ENCODE peak calls at places on chromosomes 13 and 19, in six cellular contexts. One of them, this sample, is unnamed.

GRCh38 chr19:7099597-7099921 is 30.1 kb downstream of the ZNF557 start:
- DNase-seq in PC-3: peak
- DNase-seq in nephron progenitor cell: peak
- DNase-seq in BE2C: no peak
- DNase-seq in cardiac fibroblast: no peak
- DNase-seq in stomach: no peak
- DNase-seq in this sample: no peak

GRCh38 chr19:39308531-39309304 is 11.9 kb downstream of the LRFN1 start:
- DNase-seq in PC-3: no peak
- DNase-seq in stomach: no peak
- DNase-seq in nephron progenitor cell: peak
- DNase-seq in cardiac fibroblast: no peak
- DNase-seq in BE2C: no peak
- DNase-seq in this sample: peak

GRCh38 chr19:10420444-10421239 is at the start of gene PDE4A:
- DNase-seq in BE2C: peak
- DNase-seq in PC-3: peak
- DNase-seq in stomach: no peak
- DNase-seq in cardiac fibroblast: peak
- DNase-seq in nephron progenitor cell: peak
- DNase-seq in this sample: peak

GRCh38 chr13:67134322-67135129 is 95.6 kb downstream of the PCDH9 start:
- DNase-seq in nephron progenitor cell: no peak
- DNase-seq in cardiac fibroblast: peak
- DNase-seq in PC-3: no peak
- DNase-seq in BE2C: no peak
- DNase-seq in stomach: no peak
- DNase-seq in this sample: no peak

GRCh38 chr19:14758816-14759215 is 19.5 kb downstream of the ADGRE2 start:
- DNase-seq in cardiac fibroblast: no peak
- DNase-seq in nephron progenitor cell: no peak
- DNase-seq in BE2C: no peak
- DNase-seq in stomach: no peak
- DNase-seq in PC-3: peak
- DNase-seq in this sample: peak

GRCh38 chr19:35596366-35596999 is 10.5 kb downstream of the PMIS2 start:
- DNase-seq in cardiac fibroblast: peak
- DNase-seq in PC-3: no peak
- DNase-seq in stomach: no peak
- DNase-seq in BE2C: peak
- DNase-seq in nephron progenitor cell: no peak
- DNase-seq in this sample: no peak

GRCh38 chr13:113833111-113833830 is 30.6 kb downstream of the GAS6 start:
- DNase-seq in BE2C: no peak
- DNase-seq in PC-3: no peak
- DNase-seq in nephron progenitor cell: no peak
- DNase-seq in cardiac fibroblast: no peak
- DNase-seq in stomach: no peak
- DNase-seq in this sample: no peak

GRCh38 chr13:28707629-28708427 is 10.9 kb downstream of the SLC46A3 start:
- DNase-seq in nephron progenitor cell: no peak
- DNase-seq in PC-3: peak
- DNase-seq in stomach: no peak
- DNase-seq in BE2C: no peak
- DNase-seq in cardiac fibroblast: peak
- DNase-seq in this sample: no peak

GRCh38 chr13:65540064-65540635 is 1690.0 kb downstream of the PCDH9 start:
- DNase-seq in BE2C: no peak
- DNase-seq in cardiac fibroblast: peak
- DNase-seq in PC-3: peak
- DNase-seq in stomach: no peak
- DNase-seq in nephron progenitor cell: no peak
- DNase-seq in this sample: no peak

GRCh38 chr19:48487544-48487943 is 18.4 kb downstream of the CYTH2 start:
- DNase-seq in PC-3: peak
- DNase-seq in nephron progenitor cell: no peak
- DNase-seq in BE2C: no peak
- DNase-seq in cardiac fibroblast: no peak
- DNase-seq in stomach: no peak
- DNase-seq in this sample: no peak

GRCh38 chr19:18440421-18440877 is 2.5 kb upstream of the ISYNA1 start:
- DNase-seq in cardiac fibroblast: no peak
- DNase-seq in BE2C: peak
- DNase-seq in PC-3: peak
- DNase-seq in nephron progenitor cell: no peak
- DNase-seq in stomach: no peak
- DNase-seq in this sample: no peak

GRCh38 chr19:56508282-56508778 is 675 bp downstream of the ZNF471 start:
- DNase-seq in BE2C: no peak
- DNase-seq in stomach: no peak
- DNase-seq in nephron progenitor cell: no peak
- DNase-seq in PC-3: no peak
- DNase-seq in cardiac fibroblast: no peak
- DNase-seq in this sample: no peak

GRCh38 chr13:113124211-113125025 is 1.8 kb downstream of the F10 start:
- DNase-seq in PC-3: no peak
- DNase-seq in BE2C: no peak
- DNase-seq in stomach: no peak
- DNase-seq in cardiac fibroblast: no peak
- DNase-seq in nephron progenitor cell: no peak
- DNase-seq in this sample: no peak

GRCh38 chr19:45097776-45098520 is 5.0 kb downstream of the PPP1R37 start:
- DNase-seq in PC-3: peak
- DNase-seq in stomach: peak
- DNase-seq in nephron progenitor cell: no peak
- DNase-seq in cardiac fibroblast: peak
- DNase-seq in BE2C: peak
- DNase-seq in this sample: no peak

GRCh38 chr13:112890316-112891131 is 78.5 kb upstream of the MCF2L start:
- DNase-seq in PC-3: no peak
- DNase-seq in BE2C: no peak
- DNase-seq in stomach: no peak
- DNase-seq in nephron progenitor cell: no peak
- DNase-seq in cardiac fibroblast: no peak
- DNase-seq in this sample: no peak

GRCh38 chr19:4870025-4870700 is 2.7 kb upstream of the PLIN3 start:
- DNase-seq in nephron progenitor cell: no peak
- DNase-seq in cardiac fibroblast: peak
- DNase-seq in PC-3: peak
- DNase-seq in stomach: peak
- DNase-seq in BE2C: peak
- DNase-seq in this sample: peak

GRCh38 chr19:18633321-18633720 is 3.5 kb upstream of the KLHL26 start:
- DNase-seq in stomach: no peak
- DNase-seq in nephron progenitor cell: no peak
- DNase-seq in cardiac fibroblast: no peak
- DNase-seq in PC-3: no peak
- DNase-seq in BE2C: no peak
- DNase-seq in this sample: no peak

GRCh38 chr19:31749231-31749630 is 400.0 kb upstream of the TSHZ3 start:
- DNase-seq in BE2C: no peak
- DNase-seq in nephron progenitor cell: no peak
- DNase-seq in cardiac fibroblast: no peak
- DNase-seq in stomach: no peak
- DNase-seq in PC-3: no peak
- DNase-seq in this sample: no peak

GRCh38 chr19:46480409-46480808 is 9.0 kb upstream of the PNMA8A start:
- DNase-seq in PC-3: no peak
- DNase-seq in stomach: no peak
- DNase-seq in BE2C: no peak
- DNase-seq in cardiac fibroblast: peak
- DNase-seq in nephron progenitor cell: peak
- DNase-seq in this sample: no peak

GRCh38 chr13:66443926-66444325 is 786.2 kb downstream of the PCDH9 start:
- DNase-seq in stomach: no peak
- DNase-seq in BE2C: no peak
- DNase-seq in PC-3: no peak
- DNase-seq in cardiac fibroblast: no peak
- DNase-seq in nephron progenitor cell: no peak
- DNase-seq in this sample: no peak

GRCh38 chr13:29497137-29497654 is 98.3 kb downstream of the SLC7A1 start:
- DNase-seq in cardiac fibroblast: peak
- DNase-seq in PC-3: no peak
- DNase-seq in nephron progenitor cell: peak
- DNase-seq in BE2C: no peak
- DNase-seq in stomach: no peak
- DNase-seq in this sample: no peak

GRCh38 chr13:109301276-109301675 is 485.1 kb downstream of the IRS2 start:
- DNase-seq in stomach: no peak
- DNase-seq in PC-3: no peak
- DNase-seq in nephron progenitor cell: no peak
- DNase-seq in cardiac fibroblast: no peak
- DNase-seq in BE2C: no peak
- DNase-seq in this sample: no peak

GRCh38 chr19:48292798-48293197 is 22.9 kb downstream of the ZNF114 start:
- DNase-seq in nephron progenitor cell: no peak
- DNase-seq in BE2C: no peak
- DNase-seq in stomach: no peak
- DNase-seq in cardiac fibroblast: peak
- DNase-seq in PC-3: peak
- DNase-seq in this sample: no peak

GRCh38 chr19:39518458-39518857 is 3.5 kb downstream of the SELENOV start:
- DNase-seq in stomach: no peak
- DNase-seq in cardiac fibroblast: no peak
- DNase-seq in PC-3: no peak
- DNase-seq in nephron progenitor cell: no peak
- DNase-seq in BE2C: no peak
- DNase-seq in this sample: peak

GRCh38 chr13:68378294-68378693 is 1148.2 kb upstream of the PCDH9 start:
- DNase-seq in cardiac fibroblast: no peak
- DNase-seq in PC-3: no peak
- DNase-seq in stomach: no peak
- DNase-seq in nephron progenitor cell: no peak
- DNase-seq in BE2C: no peak
- DNase-seq in this sample: no peak

GRCh38 chr13:51066091-51066831 is 44.8 kb downstream of the C13orf42 start:
- DNase-seq in cardiac fibroblast: peak
- DNase-seq in PC-3: peak
- DNase-seq in stomach: no peak
- DNase-seq in nephron progenitor cell: no peak
- DNase-seq in BE2C: no peak
- DNase-seq in this sample: no peak
- TF ChIP-seq CTCF in cardiac fibroblast: no peak
- TF ChIP-seq CTCF in PC-3: no peak
- TF ChIP-seq CTCF in stomach: no peak
- TF ChIP-seq CTCF in nephron progenitor cell: no peak
- TF ChIP-seq CTCF in BE2C: no peak
- TF ChIP-seq CTCF in this sample: no peak

GRCh38 chr13:70080030-70080429 is 27.6 kb upstream of the ATXN8OS start:
- DNase-seq in nephron progenitor cell: no peak
- DNase-seq in BE2C: peak
- DNase-seq in PC-3: no peak
- DNase-seq in stomach: no peak
- DNase-seq in cardiac fibroblast: no peak
- DNase-seq in this sample: no peak
- TF ChIP-seq CTCF in nephron progenitor cell: no peak
- TF ChIP-seq CTCF in BE2C: no peak
- TF ChIP-seq CTCF in PC-3: no peak
- TF ChIP-seq CTCF in stomach: no peak
- TF ChIP-seq CTCF in cardiac fibroblast: no peak
- TF ChIP-seq CTCF in this sample: no peak

DNA sequence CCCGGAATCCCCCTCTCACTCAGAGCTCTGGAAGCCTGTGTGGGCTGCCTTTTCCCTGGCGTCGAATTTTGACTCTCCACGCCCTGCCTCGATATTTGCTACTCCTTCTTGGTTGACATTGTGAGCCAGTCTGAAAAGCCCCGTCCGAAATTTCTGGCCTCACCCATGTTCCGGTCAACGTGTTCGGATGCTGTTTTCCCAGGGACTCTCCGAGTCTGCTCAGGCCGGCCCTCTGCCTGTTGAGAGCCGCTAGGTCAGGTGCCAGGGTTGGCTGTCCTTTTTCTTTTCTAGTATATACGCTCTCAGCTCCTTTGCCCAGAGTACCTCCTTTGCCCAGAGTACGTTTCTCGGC is 6.8 kb upstream of the DGKH start:
- DNase-seq in BE2C: peak
- DNase-seq in PC-3: peak
- DNase-seq in nephron progenitor cell: peak
- DNase-seq in cardiac fibroblast: peak
- DNase-seq in stomach: peak
- DNase-seq in this sample: peak
- TF ChIP-seq CTCF in BE2C: peak
- TF ChIP-seq CTCF in PC-3: no peak
- TF ChIP-seq CTCF in nephron progenitor cell: peak
- TF ChIP-seq CTCF in cardiac fibroblast: peak
- TF ChIP-seq CTCF in stomach: peak
- TF ChIP-seq CTCF in this sample: peak

GRCh38 chr13:106033634-106034033 is 501.8 kb downstream of the EFNB2 start:
- DNase-seq in nephron progenitor cell: no peak
- DNase-seq in PC-3: peak
- DNase-seq in stomach: no peak
- DNase-seq in BE2C: no peak
- DNase-seq in cardiac fibroblast: peak
- DNase-seq in this sample: no peak
- TF ChIP-seq CTCF in nephron progenitor cell: no peak
- TF ChIP-seq CTCF in PC-3: peak
- TF ChIP-seq CTCF in stomach: no peak
- TF ChIP-seq CTCF in BE2C: peak
- TF ChIP-seq CTCF in cardiac fibroblast: peak
- TF ChIP-seq CTCF in this sample: peak

GRCh38 chr19:29771708-29772415 is 39.9 kb upstream of the CCNE1 start:
- DNase-seq in PC-3: peak
- DNase-seq in nephron progenitor cell: peak
- DNase-seq in cardiac fibroblast: peak
- DNase-seq in BE2C: peak
- DNase-seq in stomach: peak
- DNase-seq in this sample: peak
- TF ChIP-seq CTCF in PC-3: peak
- TF ChIP-seq CTCF in nephron progenitor cell: peak
- TF ChIP-seq CTCF in cardiac fibroblast: peak
- TF ChIP-seq CTCF in BE2C: peak
- TF ChIP-seq CTCF in stomach: peak
- TF ChIP-seq CTCF in this sample: peak

DNA sequence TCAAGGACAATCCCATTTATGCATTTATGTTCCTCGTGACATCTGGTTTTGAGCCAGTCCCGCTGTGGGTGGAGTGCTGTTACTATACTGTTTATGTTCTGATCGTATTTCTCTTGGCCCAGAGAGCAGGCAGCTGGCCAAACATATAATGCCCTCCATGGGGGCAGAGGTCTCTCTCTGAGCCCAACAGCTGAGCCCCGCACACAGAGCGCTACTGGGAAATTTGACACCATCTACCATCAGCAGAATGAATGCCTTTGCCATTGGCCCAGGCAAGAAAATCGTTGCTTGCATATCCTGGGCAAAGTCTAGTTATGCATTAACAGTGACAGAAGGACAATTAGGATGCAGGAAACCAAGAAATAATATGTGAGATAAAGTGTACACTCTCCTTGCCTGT is 126.8 kb upstream of the CACNA1A start:
- DNase-seq in stomach: peak
- DNase-seq in PC-3: peak
- DNase-seq in BE2C: no peak
- DNase-seq in nephron progenitor cell: peak
- DNase-seq in cardiac fibroblast: peak
- DNase-seq in this sample: peak
- TF ChIP-seq CTCF in stomach: no peak
- TF ChIP-seq CTCF in PC-3: no peak
- TF ChIP-seq CTCF in BE2C: no peak
- TF ChIP-seq CTCF in nephron progenitor cell: no peak
- TF ChIP-seq CTCF in cardiac fibroblast: no peak
- TF ChIP-seq CTCF in this sample: no peak